ENCODE peak calls at places on chromosomes 3 and 15, in ten cellular contexts. B is memory B cell, L is MV-4-11, Y is putamen, O is midbrain, R is fibroblast of the aortic adventitia, E is frontal cortex, G is left lung, Z is nephron progenitor cell, W is T1000. P is an unnamed sample.

GRCh38 chr3:44501971-44502370 is 24.5 kb upstream of the ZNF445 start:
- DNase-seq in B (no peak), G (no peak), R (no peak), O (no peak), L (no peak), Z (no peak), E (no peak), W (no peak), Y (no peak), P (no peak)

GRCh38 chr15:39145854-39146253 is 435.0 kb upstream of the THBS1 start:
- DNase-seq in Y (no peak), G (no peak), R (peak; percentile 40), O (no peak), Z (no peak), W (no peak), E (no peak), L (no peak), B (no peak), P (no peak)

GRCh38 chr3:152434142-152434541 is 165.4 kb downstream of the MBNL1 start:
- DNase-seq in B (no peak), E (no peak), L (peak; percentile 74), O (no peak), Y (no peak), G (no peak), W (no peak), R (no peak), Z (no peak), P (no peak)

GRCh38 chr15:79218588-79219200 is 63.8 kb upstream of the ANKRD34C start:
- DNase-seq in B (no peak), L (no peak), R (peak; percentile 9), Y (no peak), G (no peak), Z (no peak), O (no peak), W (no peak), E (peak; percentile 18), P (no peak)

GRCh38 chr3:171772427-171773056 is 37.7 kb downstream of the PLD1 start:
- DNase-seq in Y (peak; percentile 70), Z (peak; percentile 62), R (peak; percentile 86), L (peak; percentile 57), W (peak; percentile 32), G (no peak), O (peak; percentile 85), E (peak; percentile 48), B (no peak), P (no peak)

GRCh38 chr3:127441764-127442163 is 148.8 kb downstream of the TPRA1 start:
- DNase-seq in W (no peak), E (no peak), Z (no peak), Y (no peak), L (no peak), G (no peak), B (no peak), R (no peak), O (no peak), P (no peak)

GRCh38 chr3:22947741-22948140 is 255.4 kb upstream of the UBE2E2 start:
- DNase-seq in W (no peak), R (no peak), Z (no peak), Y (no peak), E (no peak), O (no peak), G (no peak), L (no peak), B (no peak), P (no peak)

GRCh38 chr3:109806929-109807328 is 469.6 kb upstream of the DPPA4 start:
- DNase-seq in L (peak; percentile 95), W (no peak), E (no peak), G (no peak), R (peak; percentile 53), O (no peak), Z (no peak), Y (peak; percentile 21), B (no peak), P (no peak)

GRCh38 chr3:62758296-62759066 is 116.7 kb downstream of the CADPS start:
- DNase-seq in W (no peak), Z (no peak), G (no peak), R (no peak), B (no peak), O (no peak), Y (no peak), L (peak; percentile 1), E (no peak), P (no peak)

GRCh38 chr3:48157950-48158376 is 30.3 kb downstream of the CDC25A start:
- DNase-seq in R (peak; percentile 78), B (peak; percentile 21), O (peak; percentile 41), L (peak; percentile 35), Z (peak; percentile 74), G (no peak), W (peak; percentile 27), E (peak; percentile 48), Y (peak; percentile 12), P (peak; percentile 13)

GRCh38 chr15:95097366-95097765 is 866.0 kb downstream of the MCTP2 start:
- DNase-seq in B (no peak), O (no peak), R (no peak), L (no peak), E (no peak), Y (no peak), G (no peak), W (no peak), Z (no peak), P (no peak)

GRCh38 chr15:92664178-92664900 is 8.8 kb upstream of the FAM174B start:
- DNase-seq in B (no peak), W (no peak), G (no peak), O (no peak), L (no peak), Y (no peak), Z (no peak), E (no peak), R (no peak), P (no peak)

GRCh38 chr15:41895491-41895890 is 1.6 kb upstream of the SPTBN5 start:
- DNase-seq in Y (no peak), Z (no peak), E (no peak), R (no peak), B (no peak), G (no peak), L (no peak), O (no peak), W (no peak), P (no peak)

GRCh38 chr3:13072239-13073041 is 789 bp downstream of the IQSEC1 start:
- DNase-seq in O (peak; percentile 47), G (peak; percentile 72), B (peak; percentile 53), L (peak; percentile 69), Z (no peak), W (no peak), E (no peak), R (no peak), Y (peak; percentile 60), P (no peak)

GRCh38 chr3:46138571-46138970 is 69.5 kb downstream of the CCR1 start:
- DNase-seq in W (no peak), Z (no peak), L (no peak), B (no peak), E (no peak), G (no peak), R (peak; percentile 1), Y (no peak), O (no peak), P (no peak)

GRCh38 chr15:90647326-90647725 is 69.8 kb upstream of the BLM start:
- DNase-seq in G (no peak), Y (no peak), E (no peak), R (no peak), Z (no peak), W (no peak), B (no peak), O (no peak), L (no peak), P (no peak)

GRCh38 chr15:101239724-101240136 is 12.1 kb downstream of the CHSY1 start:
- DNase-seq in R (no peak), Y (no peak), Z (no peak), W (no peak), B (no peak), L (peak; percentile 67), E (no peak), O (no peak), G (no peak), P (no peak)

GRCh38 chr3:171459130-171459941 is 869 bp downstream of the TNIK start:
- DNase-seq in O (peak; percentile 57), R (peak; percentile 50), B (peak; percentile 5), Y (peak; percentile 52), Z (peak; percentile 45), L (no peak), G (peak; percentile 82), W (no peak), E (no peak), P (no peak)

GRCh38 chr3:196688349-196688748 is 23.7 kb downstream of the CEP19 start:
- DNase-seq in G (peak; percentile 83), L (peak; percentile 96), O (no peak), B (no peak), W (no peak), E (peak; percentile 45), Y (peak; percentile 12), R (peak; percentile 97), Z (no peak), P (no peak)

GRCh38 chr3:131033480-131034080 is 6.9 kb downstream of the NEK11 start:
- DNase-seq in B (peak; percentile 37), W (no peak), O (peak; percentile 30), L (peak; percentile 40), Y (peak; percentile 25), E (no peak), Z (peak; percentile 21), R (peak; percentile 72), G (no peak), P (no peak)

GRCh38 chr3:179330438-179330837 is 7.6 kb downstream of the ZNF639 start:
- DNase-seq in E (no peak), G (no peak), L (no peak), R (no peak), W (no peak), O (no peak), B (no peak), Z (no peak), Y (no peak), P (no peak)

GRCh38 chr15:52307847-52308246 is 12.2 kb upstream of the MYO5C start:
- DNase-seq in L (no peak), G (no peak), E (no peak), W (no peak), O (no peak), Z (no peak), Y (no peak), B (no peak), R (no peak), P (no peak)

GRCh38 chr3:46867550-46867898 is 4.3 kb upstream of the MYL3 start:
- DNase-seq in Z (no peak), R (peak; percentile 60), W (no peak), O (peak; percentile 68), G (peak; percentile 89), B (no peak), L (no peak), Y (peak; percentile 42), E (peak; percentile 77), P (no peak)

GRCh38 chr15:31179683-31180082 is 78.2 kb upstream of the TRPM1 start:
- DNase-seq in E (no peak), Y (no peak), L (no peak), O (no peak), W (no peak), Z (no peak), B (no peak), R (no peak), G (no peak), P (no peak)

GRCh38 chr15:25690673-25691543 is 172.2 kb downstream of the ATP10A start:
- DNase-seq in B (no peak), L (peak; percentile 41), R (peak; percentile 82), O (no peak), G (no peak), W (no peak), E (no peak), Z (no peak), Y (peak; percentile 22), P (peak; percentile 39)

GRCh38 chr3:12752803-12753202 is 6.3 kb downstream of the TMEM40 start:
- DNase-seq in W (no peak), E (no peak), L (no peak), B (no peak), R (no peak), G (no peak), Z (no peak), O (no peak), Y (no peak), P (no peak)

GRCh38 chr15:46343527-46343926 is 708.7 kb downstream of the SQOR start:
- DNase-seq in W (no peak), L (no peak), B (no peak), O (no peak), G (peak; percentile 20), R (no peak), E (no peak), Y (peak; percentile 2), Z (no peak), P (no peak)

GRCh38 chr3:167740961-167741587 is 5.6 kb downstream of the SERPINI1 start:
- DNase-seq in L (peak; percentile 52), R (peak; percentile 28), E (peak; percentile 21), Y (peak; percentile 73), G (no peak), B (peak; percentile 13), W (no peak), O (peak; percentile 57), Z (peak; percentile 30), P (no peak)